ENCODE peak calls at places on chromosomes 11 and 22, in six cellular contexts. X is aorta, Q is Panc1, K is ascending aorta, U is AG04450, N is adipocyte. P is an unnamed sample.

GRCh38 chr22:45934659-45935341 is 42.2 kb downstream of the WNT7B start:
- DNase-seq in X (peak; percentile 70), Q (peak; percentile 81), K (no peak), U (peak; percentile 71), N (peak; percentile 58), P (peak; percentile 96)

GRCh38 chr11:110207089-110207488 is 89.3 kb downstream of the RDX start:
- DNase-seq in X (no peak), Q (no peak), K (no peak), U (no peak), N (no peak), P (no peak)

GRCh38 chr22:42376721-42377177 is 55.5 kb downstream of the NFAM1 start:
- DNase-seq in X (peak; percentile 90), Q (no peak), K (peak; percentile 81), U (no peak), N (peak; percentile 74), P (no peak)

GRCh38 chr11:83521647-83522596 is 235.8 kb upstream of the CCDC90B start:
- DNase-seq in X (no peak), Q (no peak), K (no peak), U (no peak), N (no peak), P (peak; percentile 15)

GRCh38 chr11:72716291-72716690 is 35.9 kb downstream of the ARAP1 start:
- DNase-seq in X (peak; percentile 41), Q (no peak), K (no peak), U (no peak), N (no peak), P (no peak)

GRCh38 chr11:95147364-95147905 is 57.8 kb downstream of the ENDOD1 start:
- DNase-seq in X (no peak), Q (no peak), K (no peak), U (peak; percentile 69), N (peak; percentile 88), P (peak; percentile 94)

GRCh38 chr11:121451982-121452608 is at the start of gene SORL1:
- DNase-seq in X (peak; percentile 86), Q (no peak), K (peak; percentile 86), U (no peak), N (peak; percentile 83), P (peak; percentile 90)

GRCh38 chr11:32838505-32839274 is 9.0 kb downstream of the PRRG4 start:
- DNase-seq in X (no peak), Q (no peak), K (no peak), U (no peak), N (peak; percentile 52), P (peak; percentile 81)

GRCh38 chr11:62548545-62549335 is 2.1 kb upstream of the AHNAK start:
- DNase-seq in X (no peak), Q (no peak), K (no peak), U (no peak), N (no peak), P (peak; percentile 75)

GRCh38 chr11:69524291-69524882 is 42.9 kb downstream of the LINC01488 start:
- DNase-seq in X (no peak), Q (no peak), K (no peak), U (no peak), N (peak; percentile 42), P (peak; percentile 26)

GRCh38 chr11:125990244-125990643 is 44.4 kb downstream of the VSIG10L2 start:
- DNase-seq in X (peak; percentile 46), Q (no peak), K (no peak), U (no peak), N (peak; percentile 77), P (peak; percentile 20)

DNA sequence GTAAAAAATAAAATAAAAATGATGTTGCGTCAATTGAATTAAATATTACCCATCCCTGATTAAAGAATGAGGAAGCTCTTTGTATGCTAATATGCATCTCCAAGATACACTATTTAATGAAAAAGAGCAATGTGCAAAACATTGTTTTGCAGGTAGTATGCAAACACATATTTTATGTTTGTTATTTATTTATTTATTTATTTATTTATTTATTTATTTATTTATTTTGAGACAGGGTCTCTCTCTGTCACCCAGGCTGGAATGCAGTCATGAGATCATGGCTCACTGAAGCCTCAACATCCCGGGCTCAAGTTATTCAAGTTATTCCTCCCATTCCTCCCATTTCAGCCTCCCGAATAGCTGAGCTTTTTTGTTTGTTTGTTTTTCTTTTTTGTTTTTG is 7.2 kb upstream of the CHST1 start:
- DNase-seq in X (no peak), Q (no peak), K (no peak), U (no peak), N (no peak), P (no peak)
- H3K27me3 ChIP-seq in X (no peaks in the 10 kb centered on the region), Q (peaks cover 4% of the 10 kb centered on the region), K (no peaks in the 10 kb centered on the region), U (peaks cover 13% of the 10 kb centered on the region), N (peaks cover 46% of the 10 kb centered on the region), P (peaks cover 13% of the 10 kb centered on the region)

DNA sequence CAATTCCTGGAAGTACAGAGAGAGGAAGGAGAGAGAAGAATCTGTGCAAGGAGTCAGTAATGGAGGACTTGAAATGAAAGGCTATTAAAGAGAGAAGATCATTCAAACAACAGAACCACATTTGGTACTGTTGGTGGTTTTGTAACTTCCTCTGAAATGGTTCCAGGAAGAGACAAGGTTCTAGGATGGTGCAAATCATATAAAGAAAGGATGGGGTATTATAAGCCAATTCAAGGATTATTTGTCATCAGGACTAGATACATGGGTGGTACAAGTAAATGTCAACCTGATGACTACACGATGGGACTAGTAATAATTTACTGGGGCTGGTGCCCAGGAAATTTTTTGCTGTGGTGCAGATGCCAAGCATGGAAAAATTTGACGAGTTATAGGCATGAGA is 28.9 kb upstream of the TMA7B start:
- DNase-seq in X (no peak), Q (no peak), K (no peak), U (no peak), N (no peak), P (no peak)
- H3K27me3 ChIP-seq in X (peaks cover 2% of the 10 kb centered on the region), Q (peaks cover 11% of the 10 kb centered on the region), K (no peaks in the 10 kb centered on the region), U (peaks cover 46% of the 10 kb centered on the region), N (peaks cover 79% of the 10 kb centered on the region), P (peaks cover 61% of the 10 kb centered on the region)

GRCh38 chr11:112828433-112828832 is 132.8 kb upstream of the NCAM1 start:
- DNase-seq in X (no peak), Q (no peak), K (no peak), U (no peak), N (no peak), P (no peak)
- H3K27me3 ChIP-seq in X (no peaks in the 10 kb centered on the region), Q (peaks cover 3% of the 10 kb centered on the region), K (no peaks in the 10 kb centered on the region), U (no peaks in the 10 kb centered on the region), N (peaks cover 18% of the 10 kb centered on the region), P (no peaks in the 10 kb centered on the region)

GRCh38 chr11:133531971-133532651 is at the start of gene OPCML:
- DNase-seq in X (no peak), Q (no peak), K (no peak), U (no peak), N (no peak), P (no peak)
- H3K27me3 ChIP-seq in X (no peaks in the 10 kb centered on the region), Q (peaks cover 22% of the 10 kb centered on the region), K (no peaks in the 10 kb centered on the region), U (no peaks in the 10 kb centered on the region), N (peaks cover 11% of the 10 kb centered on the region), P (no peaks in the 10 kb centered on the region)

GRCh38 chr11:64710418-64711137 is 12.4 kb downstream of the NRXN2 start:
- DNase-seq in X (no peak), Q (no peak), K (no peak), U (no peak), N (peak; percentile 7), P (peak; percentile 56)
- H3K27me3 ChIP-seq in X (peaks cover 1% of the 10 kb centered on the region), Q (peaks cover 4% of the 10 kb centered on the region), K (peaks cover 30% of the 10 kb centered on the region), U (peaks cover 48% of the 10 kb centered on the region), N (peaks cover 64% of the 10 kb centered on the region), P (peaks cover 34% of the 10 kb centered on the region)

GRCh38 chr11:34235591-34236071 is 122.2 kb downstream of the ABTB2 start:
- DNase-seq in X (no peak), Q (no peak), K (no peak), U (no peak), N (no peak), P (no peak)
- H3K27me3 ChIP-seq in X (no peaks in the 10 kb centered on the region), Q (no peaks in the 10 kb centered on the region), K (no peaks in the 10 kb centered on the region), U (peaks cover 2% of the 10 kb centered on the region), N (no peaks in the 10 kb centered on the region), P (no peaks in the 10 kb centered on the region)